ENCODE peak calls at places on chromosomes 2 and 18, in nine cellular contexts. T is GM19239; L is activated gamma-delta T cell; E is NCI-H524; B is coronary artery; Q is NCI-H526; Z is activated CD8-positive, alpha-beta memory T cell treated with anti-CD3 and anti-CD28 coated beads for 24 hours; U is DMS153; V is T-helper 17 cell. R is an unnamed sample.

GRCh38 chr2:157420771-157421323 is 23.0 kb downstream of the CYTIP start:
- DNase-seq in T (no peak), L (no peak), E (no peak), B (no peak), Q (no peak), Z (no peak), U (no peak), V (no peak), R (no peak)

GRCh38 chr2:218447072-218447471 is 28.1 kb downstream of the VIL1 start:
- DNase-seq in T (no peak), L (no peak), E (no peak), B (no peak), Q (no peak), Z (no peak), U (no peak), V (no peak), R (no peak)

GRCh38 chr2:17541514-17541950 is 1.0 kb downstream of the VSNL1 start:
- DNase-seq in T (no peak), L (no peak), E (no peak), B (no peak), Q (no peak), Z (no peak), U (no peak), V (no peak), R (no peak)

GRCh38 chr2:118050386-118050785 is 36.5 kb upstream of the CCDC93 start:
- DNase-seq in T (no peak), L (no peak), E (no peak), B (no peak), Q (no peak), Z (no peak), U (peak; percentile 72), V (no peak), R (no peak)

GRCh38 chr2:80246449-80247025 is 58.0 kb downstream of the LRRTM1 start:
- DNase-seq in T (no peak), L (no peak), E (no peak), B (no peak), Q (no peak), Z (no peak), U (peak; percentile 12), V (no peak), R (no peak)

GRCh38 chr18:7871560-7872456 is 304.7 kb downstream of the PTPRM start:
- DNase-seq in T (no peak), L (no peak), E (no peak), B (no peak), Q (no peak), Z (no peak), U (no peak), V (no peak), R (no peak)

GRCh38 chr2:98730053-98730850 is 680 bp downstream of the MGAT4A start:
- DNase-seq in T (peak; percentile 28), L (peak; percentile 43), E (no peak), B (no peak), Q (peak; percentile 77), Z (peak; percentile 82), U (peak; percentile 55), V (peak; percentile 29), R (peak; percentile 74)

GRCh38 chr18:36139251-36139650 is 9.6 kb downstream of the ELP2 start:
- DNase-seq in T (no peak), L (no peak), E (no peak), B (no peak), Q (peak; percentile 3), Z (no peak), U (no peak), V (no peak), R (no peak)

GRCh38 chr2:35803133-35803532 is 552.4 kb upstream of the CRIM1 start:
- DNase-seq in T (no peak), L (no peak), E (no peak), B (no peak), Q (no peak), Z (no peak), U (no peak), V (no peak), R (no peak)

GRCh38 chr2:46814160-46814559 is 101.4 kb downstream of the MCFD2 start:
- DNase-seq in T (no peak), L (no peak), E (no peak), B (peak; percentile 85), Q (no peak), Z (no peak), U (no peak), V (no peak), R (no peak)

GRCh38 chr2:238573065-238573778 is 146.5 kb downstream of the ASB1 start:
- DNase-seq in T (peak; percentile 71), L (no peak), E (no peak), B (no peak), Q (no peak), Z (no peak), U (no peak), V (no peak), R (peak; percentile 18)

GRCh38 chr2:174078275-174078674 is 113.1 kb upstream of the SP3 start:
- DNase-seq in T (no peak), L (no peak), E (no peak), B (no peak), Q (no peak), Z (no peak), U (no peak), V (no peak), R (no peak)

GRCh38 chr18:61474918-61475317 is 141.7 kb downstream of the CDH20 start:
- DNase-seq in T (no peak), L (no peak), E (no peak), B (no peak), Q (no peak), Z (no peak), U (no peak), V (no peak), R (no peak)

GRCh38 chr18:55868909-55869308 is 280.9 kb upstream of the TCF4 start:
- DNase-seq in T (no peak), L (no peak), E (no peak), B (no peak), Q (no peak), Z (no peak), U (no peak), V (no peak), R (no peak)

GRCh38 chr18:23068692-23069305 is 66.5 kb upstream of the CABLES1 start:
- DNase-seq in T (no peak), L (no peak), E (no peak), B (no peak), Q (no peak), Z (no peak), U (no peak), V (no peak), R (no peak)